ENCODE peak calls at places on chromosomes 4 and X, in six cellular contexts. T is left cardiac atrium, A is iPS-NIHi11, N is HFFc6, S is HT-29, G is transverse colon. K is an unnamed sample.

GRCh38 chr4:151882072-151882803 is 121.4 kb upstream of the GATB start:
- DNase-seq in T (no peak), A (no peak), G (no peak), S (no peak), N (no peak), K (no peak)

GRCh38 chr4:6594826-6595355 is 19.9 kb downstream of the MAN2B2 start:
- DNase-seq in A (no peak), G (no peak), T (no peak), S (no peak), N (peak; percentile 43), K (peak; percentile 38)

GRCh38 chrX:107750263-107750662 is 25.3 kb downstream of the TSC22D3 start:
- DNase-seq in N (no peak), T (no peak), A (no peak), S (no peak), G (no peak), K (no peak)

GRCh38 chrX:55486736-55487135 is 2.9 kb downstream of the USP51 start:
- DNase-seq in A (no peak), G (no peak), T (no peak), S (no peak), N (peak; percentile 10), K (no peak)

GRCh38 chr4:6619466-6620255 is 20.8 kb upstream of the MRFAP1 start:
- DNase-seq in A (no peak), T (no peak), G (no peak), S (no peak), N (no peak), K (no peak)

GRCh38 chr4:169557061-169557636 is 55.2 kb downstream of the NEK1 start:
- DNase-seq in N (peak; percentile 65), T (no peak), S (peak; percentile 19), G (no peak), A (no peak), K (no peak)

GRCh38 chrX:17692709-17693346 is 44.5 kb upstream of the SCML1 start:
- DNase-seq in N (peak; percentile 58), T (no peak), G (no peak), S (no peak), A (peak; percentile 24), K (peak; percentile 28)

GRCh38 chrX:111407948-111408347 is 4.0 kb downstream of the DCX start:
- DNase-seq in S (no peak), G (no peak), T (no peak), A (no peak), N (no peak), K (no peak)

GRCh38 chr4:40665844-40666243 is 36.2 kb upstream of the RBM47 start:
- DNase-seq in A (no peak), G (no peak), N (no peak), S (no peak), T (no peak), K (no peak)

GRCh38 chr4:183468210-183469095 is 24.0 kb downstream of the CDKN2AIP start:
- DNase-seq in N (peak; percentile 38), A (no peak), G (no peak), T (no peak), S (no peak), K (peak; percentile 36)

GRCh38 chr4:22217480-22217879 is 268.9 kb upstream of the KCNIP4 start:
- DNase-seq in S (peak; percentile 46), N (no peak), A (no peak), G (no peak), T (no peak), K (no peak)

GRCh38 chr4:183200453-183200852 is 101.4 kb downstream of the WWC2 start:
- DNase-seq in N (peak; percentile 92), T (peak; percentile 55), S (no peak), A (peak; percentile 35), G (peak; percentile 14), K (peak; percentile 82)

GRCh38 chr4:3519468-3520264 is 12.6 kb downstream of the LRPAP1 start:
- DNase-seq in A (no peak), S (no peak), G (peak; percentile 3), T (peak; percentile 3), N (no peak), K (no peak)

GRCh38 chrX:55488268-55488558 is 1.4 kb downstream of the USP51 start:
- DNase-seq in G (no peak), S (no peak), N (no peak), A (no peak), T (no peak), K (no peak)

GRCh38 chr4:124053872-124054538 is 657.4 kb downstream of the SPRY1 start:
- DNase-seq in T (no peak), A (no peak), N (no peak), S (no peak), G (no peak), K (no peak)

GRCh38 chrX:69024931-69025330 is 140.3 kb downstream of the PJA1 start:
- DNase-seq in A (peak; percentile 48), N (peak; percentile 7), T (peak; percentile 78), S (peak; percentile 65), G (peak; percentile 73), K (peak; percentile 87)

GRCh38 chrX:13128104-13128503 is 83.7 kb upstream of the FAM9C start:
- DNase-seq in G (no peak), S (no peak), A (no peak), T (no peak), N (no peak), K (no peak)

K was measured in AG20443.